ENCODE peak calls at places on chromosome 20, in ten cellular contexts. U, A, L, Y, W, Q, F, K, N and P are unnamed samples.

GRCh38 chr20:43533060-43533459 is 25.6 kb downstream of the L3MBTL1 start:
- DNase-seq in K (no peak), A (no peak), W (no peak), F (no peak), N (no peak), Y (no peak), Q (no peak), L (no peak), U (peak; percentile 16), P (no peak)

GRCh38 chr20:55935448-55936221 is 69.7 kb downstream of the CBLN4 start:
- DNase-seq in U (no peak), A (no peak), K (peak; percentile 50), L (no peak), Y (no peak), Q (no peak), F (no peak), W (no peak), N (no peak), P (no peak)

GRCh38 chr20:2616634-2617033 is 35.8 kb upstream of the NOP56 start:
- DNase-seq in K (no peak), Y (no peak), F (no peak), N (no peak), Q (no peak), W (no peak), A (no peak), U (peak; percentile 28), L (no peak), P (no peak)

GRCh38 chr20:58025233-58025632 is 203.2 kb downstream of the ANKRD60 start:
- DNase-seq in Q (no peak), K (no peak), L (peak; percentile 18), Y (no peak), U (no peak), A (no peak), W (no peak), N (no peak), F (peak; percentile 49), P (no peak)

GRCh38 chr20:39264506-39265172 is 302.5 kb downstream of the DHX35 start:
- DNase-seq in K (peak; percentile 51), N (peak; percentile 79), F (peak; percentile 41), W (peak; percentile 69), U (peak; percentile 61), Y (peak; percentile 19), L (peak; percentile 32), Q (peak; percentile 60), A (peak; percentile 91), P (peak; percentile 72)

GRCh38 chr20:13784893-13785715 is at the start of the genes ESF1 and NDUFAF5:
- DNase-seq in A (peak; percentile 98), W (peak; percentile 97), U (peak; percentile 98), Y (peak; percentile 81), K (peak; percentile 95), F (peak; percentile 92), Q (peak; percentile 95), L (peak; percentile 94), N (peak; percentile 96), P (peak; percentile 98)

GRCh38 chr20:32110173-32110704 is 725 bp downstream of the TM9SF4 start:
- DNase-seq in L (no peak), Q (no peak), Y (no peak), W (peak; percentile 68), F (no peak), N (no peak), A (no peak), K (no peak), U (no peak), P (no peak)

GRCh38 chr20:19827818-19828217 is 69.8 kb downstream of the RIN2 start:
- DNase-seq in U (no peak), L (no peak), N (no peak), Y (no peak), F (no peak), W (no peak), A (no peak), K (no peak), Q (no peak), P (no peak)

DNA sequence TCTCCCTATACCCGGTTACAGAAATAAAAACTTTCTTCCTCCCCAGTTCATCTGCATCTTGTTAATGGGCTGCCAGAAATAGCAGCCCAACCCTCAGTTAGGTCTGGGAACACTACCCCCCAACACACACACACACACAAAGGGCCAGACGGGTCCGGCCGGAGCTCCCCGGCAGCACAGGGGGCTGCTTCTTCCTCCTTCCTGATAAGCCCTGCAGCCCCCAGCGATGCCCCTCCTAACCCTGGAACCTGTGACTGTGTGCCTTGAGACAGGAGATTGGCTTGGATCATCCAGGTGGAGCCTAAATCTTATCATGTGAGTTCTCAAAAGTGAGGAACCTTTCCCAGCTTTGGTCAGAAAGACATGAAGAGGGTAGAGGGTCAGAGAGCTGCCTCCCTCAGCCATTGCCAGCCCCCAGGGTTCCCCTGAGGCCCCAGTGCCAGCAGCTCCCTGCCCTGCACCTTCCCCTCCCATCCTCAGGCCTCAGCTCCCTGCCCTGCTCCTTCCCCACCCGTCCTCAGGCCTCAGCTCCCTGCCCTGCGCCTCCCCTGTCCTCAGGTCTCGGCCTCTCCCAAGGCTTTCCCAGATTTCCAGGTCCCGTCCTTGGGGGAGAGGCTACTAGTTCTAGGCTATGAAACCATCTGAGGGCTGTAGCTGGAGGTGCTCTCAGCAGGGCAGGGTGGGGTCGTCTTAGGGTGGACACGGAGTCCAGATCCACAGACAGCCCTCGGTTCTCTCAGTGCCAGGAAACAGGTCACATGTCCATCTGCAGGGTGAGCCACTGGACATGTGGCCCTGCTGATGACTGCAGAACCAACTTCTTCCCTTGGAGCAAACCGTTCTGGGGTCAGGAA is 34.5 kb upstream of the CST7 start:
- DNase-seq in N (no peak), Y (no peak), A (no peak), F (no peak), L (no peak), K (no peak), Q (no peak), U (no peak), W (no peak), P (no peak)
- TF ChIP-seq CTCF in N (no peak), Y (no peak), A (no peak), F (no peak), L (no peak), K (no peak), Q (no peak), U (no peak), W (no peak), P (no peak)

DNA sequence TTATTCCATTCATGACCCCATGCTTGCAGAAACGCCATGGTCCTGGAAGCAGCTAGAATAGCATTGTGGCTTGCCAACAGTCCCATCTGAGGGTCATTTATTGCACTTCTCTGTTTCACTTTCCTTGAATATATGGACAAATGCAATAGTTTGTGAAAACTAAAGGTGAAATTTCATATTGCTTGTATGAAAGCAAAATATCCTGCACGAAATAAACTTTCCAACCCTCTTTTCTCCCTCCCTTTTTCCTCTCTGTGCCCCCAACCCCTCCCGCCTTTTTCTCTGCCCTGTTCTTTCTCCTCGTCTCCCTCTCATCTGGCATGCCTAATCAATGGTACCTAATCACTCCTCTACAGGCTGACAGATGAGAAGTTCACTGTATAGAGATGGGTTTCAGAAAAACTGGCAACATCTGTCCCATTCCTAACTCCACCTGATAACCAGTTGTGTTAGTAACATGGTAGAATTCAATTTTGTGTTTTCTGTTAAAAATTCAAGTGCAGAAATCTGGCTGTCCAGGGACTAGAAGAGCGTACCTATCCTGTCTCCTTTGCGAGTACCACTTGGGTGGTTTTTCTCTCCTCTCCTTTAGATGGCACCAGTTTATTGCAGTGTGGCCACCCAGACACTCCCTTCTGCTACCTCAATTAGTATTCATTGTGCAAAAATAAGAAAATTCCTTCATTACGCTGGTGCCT is 198.6 kb downstream of the FOXA2 start:
- DNase-seq in Q (no peak), A (no peak), Y (no peak), W (no peak), N (no peak), F (no peak), U (no peak), K (no peak), L (no peak), P (no peak)
- TF ChIP-seq CTCF in Q (peak; percentile 31), A (peak; percentile 68), Y (no peak), W (no peak), N (no peak), F (no peak), U (no peak), K (no peak), L (no peak), P (no peak)

DNA sequence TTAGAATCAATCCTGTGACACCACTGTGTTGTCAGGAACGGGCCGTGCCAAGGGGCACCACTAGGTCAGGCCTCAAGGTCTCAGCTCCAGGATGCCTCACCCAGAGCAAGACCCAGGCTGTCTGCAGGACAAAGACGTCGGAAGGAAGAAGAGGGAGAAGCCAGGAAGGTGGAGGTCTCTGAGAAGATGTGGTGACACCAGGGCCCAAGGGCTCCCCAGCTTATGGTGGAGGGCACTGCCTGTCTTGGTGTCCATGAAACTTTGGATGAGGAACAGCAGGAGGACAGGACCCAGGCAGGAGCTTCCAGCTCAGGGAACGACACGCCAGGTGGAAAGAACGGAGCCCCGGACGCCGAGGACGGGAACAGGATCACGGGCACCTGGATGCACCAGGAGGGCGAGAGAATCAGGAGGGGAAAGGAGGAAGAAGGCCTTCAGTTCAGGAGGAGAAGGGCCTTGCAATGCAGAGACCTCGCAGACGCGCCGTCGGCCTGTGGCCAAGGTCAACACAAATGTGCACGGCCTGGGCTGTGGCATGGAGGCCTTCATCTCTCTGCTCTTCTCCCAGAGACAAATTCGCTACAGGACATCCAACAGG is 49.4 kb downstream of the YTHDF1 start:
- DNase-seq in Q (no peak), Y (no peak), W (no peak), L (no peak), A (no peak), N (no peak), F (peak; percentile 6), U (no peak), K (no peak), P (no peak)
- TF ChIP-seq CTCF in Q (no peak), Y (no peak), W (no peak), L (no peak), A (no peak), N (no peak), F (no peak), U (no peak), K (no peak), P (no peak)

GRCh38 chr20:46311719-46312074 is 3.4 kb upstream of the CDH22 start:
- DNase-seq in Q (no peak), N (no peak), K (no peak), L (no peak), F (no peak), U (no peak), Y (no peak), A (no peak), W (no peak), P (no peak)

GRCh38 chr20:46311039-46311650 is 2.8 kb upstream of the CDH22 start:
- DNase-seq in A (no peak), Y (no peak), N (no peak), K (no peak), Q (no peak), U (no peak), F (no peak), L (no peak), W (no peak), P (no peak)

GRCh38 chr20:46312945-46313861 is 4.9 kb upstream of the CDH22 start:
- DNase-seq in U (no peak), W (no peak), L (no peak), N (no peak), Q (no peak), A (no peak), F (no peak), Y (no peak), K (no peak), P (no peak)

GRCh38 chr20:46309945-46310344 is 1.6 kb upstream of the CDH22 start:
- DNase-seq in Y (no peak), N (no peak), L (no peak), W (no peak), A (no peak), F (no peak), U (no peak), Q (no peak), K (no peak), P (no peak)

DNA sequence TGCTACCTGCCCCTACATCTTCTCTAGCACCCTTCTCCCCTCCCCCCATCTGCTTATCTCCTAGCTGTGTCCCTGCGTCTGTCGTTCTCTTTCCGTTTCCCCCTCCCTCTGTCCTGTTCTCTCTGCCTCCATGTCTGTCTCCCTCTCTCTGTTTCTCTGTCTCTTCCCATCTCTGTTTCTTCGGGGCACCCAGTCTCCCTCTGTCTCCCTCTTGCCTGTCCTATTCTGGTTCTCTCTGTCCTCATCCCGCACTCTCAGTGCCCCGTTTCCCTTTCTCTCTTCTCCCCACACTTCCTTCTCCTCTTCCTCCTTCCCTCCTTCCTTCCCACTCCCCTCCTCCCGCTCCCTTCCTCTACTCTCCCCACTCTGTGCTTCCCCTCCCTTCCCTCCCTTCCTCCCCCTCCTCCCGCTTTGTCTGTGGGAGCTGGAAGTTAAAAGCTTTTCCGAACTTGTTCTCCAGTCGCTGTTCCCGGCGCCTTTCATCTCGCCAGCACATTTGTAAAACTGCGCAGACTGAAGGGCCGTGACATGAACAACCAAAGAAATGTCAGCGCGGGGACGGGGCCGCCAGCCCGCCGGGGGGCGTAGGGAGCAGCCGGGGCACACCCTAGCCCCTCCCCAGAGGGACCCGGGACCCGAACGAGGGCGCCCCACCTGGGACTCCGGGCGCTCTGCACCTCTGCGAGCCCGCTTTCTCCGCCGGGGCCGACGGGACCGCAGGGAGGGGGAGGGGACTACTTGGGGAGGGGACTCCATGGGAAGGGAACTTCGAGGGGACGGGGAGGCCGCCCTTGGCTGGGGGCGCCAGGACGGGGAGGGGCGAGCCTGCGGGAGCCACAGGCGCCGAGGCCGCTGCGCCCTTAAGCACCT is 4.0 kb upstream of the CDH22 start:
- DNase-seq in W (no peak), K (peak; percentile 37), Y (no peak), U (no peak), L (no peak), Q (no peak), A (peak; percentile 90), N (peak; percentile 47), F (no peak), P (no peak)
- TF ChIP-seq CTCF in W (no peak), K (no peak), Y (no peak), U (no peak), L (no peak), Q (peak; percentile 34), A (peak; percentile 71), N (no peak), F (no peak), P (no peak)